ENCODE peak calls at places on chromosomes 3 and 15, in seven cellular contexts. J, H, W, Y, N, D and M are unnamed samples.

GRCh38 chr3:119034256-119035013 is at the start of gene IGSF11:
- DNase-seq in J (peak), H (peak), W (no peak), Y (peak), N (peak), D (peak), M (peak)

GRCh38 chr3:99789322-99789721 is 28.3 kb upstream of the CMSS1 start:
- DNase-seq in J (no peak), H (peak), W (no peak), Y (no peak), N (no peak), D (peak), M (peak)

GRCh38 chr3:176341963-176342362 is 855.3 kb downstream of the TBL1XR1 start:
- DNase-seq in J (no peak), H (no peak), W (no peak), Y (no peak), N (no peak), D (no peak), M (no peak)

GRCh38 chr3:23202203-23202920 is 765 bp upstream of the UBE2E2 start:
- DNase-seq in J (no peak), H (peak), W (no peak), Y (peak), N (no peak), D (no peak), M (no peak)

GRCh38 chr3:35385271-35385670 is 254.1 kb upstream of the ARPP21 start:
- DNase-seq in J (no peak), H (no peak), W (no peak), Y (no peak), N (no peak), D (no peak), M (no peak)

GRCh38 chr3:123750659-123751420 is 133.3 kb downstream of the MYLK start:
- DNase-seq in J (peak), H (peak), W (no peak), Y (no peak), N (no peak), D (no peak), M (no peak)

GRCh38 chr3:69698728-69699127 is 40.5 kb upstream of the MITF start:
- DNase-seq in J (no peak), H (no peak), W (no peak), Y (no peak), N (no peak), D (no peak), M (no peak)

GRCh38 chr15:57298843-57299550 is 77.3 kb upstream of the CGNL1 start:
- DNase-seq in J (no peak), H (no peak), W (no peak), Y (no peak), N (no peak), D (no peak), M (no peak)

GRCh38 chr15:77579498-77580188 is 53.1 kb downstream of the LINGO1 start:
- DNase-seq in J (no peak), H (no peak), W (no peak), Y (no peak), N (no peak), D (no peak), M (no peak)

GRCh38 chr3:101182734-101183133 is 137.6 kb downstream of the IMPG2 start:
- DNase-seq in J (no peak), H (peak), W (no peak), Y (no peak), N (no peak), D (no peak), M (no peak)

GRCh38 chr3:188689101-188689574 is 482.6 kb upstream of the TPRG1 start:
- DNase-seq in J (peak), H (no peak), W (no peak), Y (no peak), N (no peak), D (no peak), M (no peak)

GRCh38 chr3:4978259-4978965 is 825 bp upstream of the BHLHE40 start:
- DNase-seq in J (peak), H (peak), W (no peak), Y (peak), N (peak), D (peak), M (peak)

GRCh38 chr3:4980229-4981159 is 1.3 kb downstream of the BHLHE40 start:
- DNase-seq in J (peak), H (peak), W (no peak), Y (peak), N (peak), D (peak), M (peak)

GRCh38 chr3:4978966-4979400 is 254 bp upstream of the BHLHE40 start:
- DNase-seq in J (peak), H (peak), W (no peak), Y (peak), N (peak), D (peak), M (peak)

GRCh38 chr3:4981160-4981687 is 2.0 kb downstream of the BHLHE40 start:
- DNase-seq in J (no peak), H (peak), W (no peak), Y (no peak), N (no peak), D (no peak), M (no peak)

DNA sequence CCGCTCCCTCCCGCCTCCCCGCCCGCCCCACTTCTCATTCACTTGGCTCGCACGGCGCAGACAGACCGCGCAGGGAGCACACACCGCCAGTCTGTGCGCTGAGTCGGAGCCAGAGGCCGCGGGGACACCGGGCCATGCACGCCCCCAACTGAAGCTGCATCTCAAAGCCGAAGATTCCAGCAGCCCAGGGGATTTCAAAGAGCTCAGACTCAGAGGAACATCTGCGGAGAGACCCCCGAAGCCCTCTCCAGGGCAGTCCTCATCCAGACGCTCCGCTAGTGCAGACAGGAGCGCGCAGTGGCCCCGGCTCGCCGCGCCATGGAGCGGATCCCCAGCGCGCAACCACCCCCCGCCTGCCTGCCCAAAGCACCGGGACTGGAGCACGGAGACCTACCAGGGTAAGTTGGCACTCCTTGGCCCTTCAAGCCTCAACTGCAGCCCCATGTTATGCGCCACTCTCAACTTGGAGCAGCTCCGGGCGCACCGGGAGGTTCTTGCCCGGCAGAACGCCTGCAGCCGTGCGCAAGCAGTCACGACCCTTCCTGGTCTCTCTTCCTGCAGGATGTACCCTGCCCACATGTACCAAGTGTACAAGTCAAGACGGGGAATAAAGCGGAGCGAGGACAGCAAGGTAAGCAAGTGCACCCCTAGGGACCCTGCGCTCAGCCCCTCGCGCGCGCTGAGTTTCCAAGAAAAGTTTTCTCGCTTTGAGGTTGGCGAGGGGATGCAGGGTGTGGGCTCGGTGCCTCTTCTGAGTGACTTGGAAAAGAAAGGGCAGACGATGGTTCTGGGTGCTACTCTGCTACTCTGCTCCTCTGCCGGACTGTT is at the start of gene BHLHE40:
- DNase-seq in J (no peak), H (no peak), W (no peak), Y (peak), N (no peak), D (peak), M (no peak)
- H3K4me3 ChIP-seq in J (peak), H (peak), W (peak), Y (peak), N (peak), D (peak), M (peak)

GRCh38 chr15:93070901-93071300 is 18.1 kb downstream of the RGMA start:
- DNase-seq in J (no peak), H (no peak), W (no peak), Y (no peak), N (no peak), D (peak), M (no peak)

GRCh38 chr15:93072440-93073394 is 16.3 kb downstream of the RGMA start:
- DNase-seq in J (peak), H (peak), W (no peak), Y (no peak), N (peak), D (peak), M (no peak)

GRCh38 chr15:93071469-93071891 is 17.5 kb downstream of the RGMA start:
- DNase-seq in J (no peak), H (no peak), W (no peak), Y (no peak), N (no peak), D (peak), M (no peak)

GRCh38 chr15:93073465-93073952 is 15.5 kb downstream of the RGMA start:
- DNase-seq in J (no peak), H (no peak), W (no peak), Y (no peak), N (peak), D (no peak), M (no peak)

GRCh38 chr15:93072011-93072410 is 17.0 kb downstream of the RGMA start:
- DNase-seq in J (peak), H (no peak), W (no peak), Y (no peak), N (no peak), D (peak), M (no peak)
- H3K4me3 ChIP-seq in J (peak), H (peak), W (peak), Y (peak), N (peak), D (peak), M (no peak)

GRCh38 chr15:60520041-60520824 is 41.3 kb upstream of the ICE2 start:
- DNase-seq in J (no peak), H (peak), W (no peak), Y (no peak), N (no peak), D (no peak), M (no peak)
- H3K4me3 ChIP-seq in J (no peak), H (no peak), W (no peak), Y (no peak), N (no peak), D (no peak), M (no peak)

GRCh38 chr3:9946112-9947024 is 5.8 kb downstream of the PRRT3 start:
- DNase-seq in J (peak), H (peak), W (no peak), Y (peak), N (peak), D (no peak), M (peak)
- H3K4me3 ChIP-seq in J (peak), H (peak), W (peak), Y (peak), N (peak), D (no peak), M (no peak)

GRCh38 chr15:91290553-91290952 is 190.5 kb downstream of the SV2B start:
- DNase-seq in J (no peak), H (no peak), W (no peak), Y (no peak), N (no peak), D (no peak), M (no peak)

GRCh38 chr15:91294795-91295194 is 194.7 kb downstream of the SV2B start:
- DNase-seq in J (no peak), H (no peak), W (no peak), Y (no peak), N (no peak), D (no peak), M (no peak)

GRCh38 chr15:91289324-91289723 is 189.3 kb downstream of the SV2B start:
- DNase-seq in J (no peak), H (peak), W (no peak), Y (no peak), N (no peak), D (no peak), M (no peak)

GRCh38 chr15:91291673-91292072 is 191.6 kb downstream of the SV2B start:
- DNase-seq in J (no peak), H (peak), W (no peak), Y (no peak), N (no peak), D (no peak), M (no peak)
- H3K4me3 ChIP-seq in J (no peak), H (no peak), W (no peak), Y (no peak), N (no peak), D (no peak), M (no peak)

GRCh38 chr3:130838898-130839572 is 54.8 kb upstream of the ATP2C1 start:
- DNase-seq in J (no peak), H (no peak), W (no peak), Y (no peak), N (no peak), D (no peak), M (no peak)
- H3K4me3 ChIP-seq in J (no peak), H (no peak), W (no peak), Y (no peak), N (no peak), D (no peak), M (no peak)

GRCh38 chr3:127733781-127734180 is 61.0 kb downstream of the ABTB1 start:
- DNase-seq in J (no peak), H (no peak), W (no peak), Y (no peak), N (no peak), D (no peak), M (no peak)
- H3K4me3 ChIP-seq in J (no peak), H (no peak), W (no peak), Y (no peak), N (no peak), D (no peak), M (no peak)